ENCODE peak calls at places on chromosomes 4 and X, in four cellular contexts. L, B, T and C are unnamed samples.

GRCh38 chrX:57977992-57978391 is 67.7 kb upstream of the ZXDA start:
- DNase-seq in L (no peak), T (peak; percentile 39), B (peak; percentile 1), C (no peak)

GRCh38 chrX:11666180-11666579 is 460 bp upstream of the ARHGAP6 start:
- DNase-seq in L (peak; percentile 42), T (no peak), B (no peak), C (peak; percentile 19)

GRCh38 chr4:88159137-88159725 is 792 bp upstream of the ABCG2 start:
- DNase-seq in T (no peak), L (no peak), B (no peak), C (peak; percentile 45)

GRCh38 chrX:153411255-153411987 is at the start of gene ZFP92:
- DNase-seq in L (peak; percentile 88), B (no peak), T (no peak), C (peak; percentile 5)

GRCh38 chr4:41121906-41122305 is 92.4 kb downstream of the APBB2 start:
- DNase-seq in B (no peak), T (no peak), L (no peak), C (no peak)

GRCh38 chr4:158513246-158513645 is 8.4 kb upstream of the RXFP1 start:
- DNase-seq in T (no peak), B (no peak), L (no peak), C (no peak)

GRCh38 chr4:57442834-57443291 is 332.7 kb upstream of the IGFBP7 start:
- DNase-seq in L (peak; percentile 54), B (peak; percentile 30), T (peak; percentile 78), C (peak; percentile 52)

GRCh38 chr4:8706221-8707044 is 113.9 kb downstream of the CPZ start:
- DNase-seq in B (no peak), T (no peak), L (no peak), C (no peak)

GRCh38 chr4:188841523-188841922 is 702.3 kb downstream of the TRIML1 start:
- DNase-seq in T (peak; percentile 6), B (no peak), L (no peak), C (peak; percentile 1)

GRCh38 chr4:13988347-13989265 is 361.1 kb upstream of the BOD1L1 start:
- DNase-seq in T (peak; percentile 9), L (no peak), B (no peak), C (peak; percentile 97)

GRCh38 chr4:145012841-145013240 is 85.2 kb downstream of the ANAPC10 start:
- DNase-seq in B (no peak), L (no peak), T (peak; percentile 41), C (peak; percentile 55)

GRCh38 chr4:139177888-139178609 is 1.0 kb upstream of the ELF2 start:
- DNase-seq in T (peak; percentile 90), B (peak; percentile 95), L (peak; percentile 96), C (peak; percentile 98)

GRCh38 chr4:95522682-95523410 is 25.9 kb downstream of the UNC5C start:
- DNase-seq in T (no peak), L (no peak), B (no peak), C (no peak)

GRCh38 chr4:26281876-26282275 is 38.9 kb upstream of the RBPJ start:
- DNase-seq in T (peak; percentile 46), B (no peak), L (no peak), C (peak; percentile 5)

DNA sequence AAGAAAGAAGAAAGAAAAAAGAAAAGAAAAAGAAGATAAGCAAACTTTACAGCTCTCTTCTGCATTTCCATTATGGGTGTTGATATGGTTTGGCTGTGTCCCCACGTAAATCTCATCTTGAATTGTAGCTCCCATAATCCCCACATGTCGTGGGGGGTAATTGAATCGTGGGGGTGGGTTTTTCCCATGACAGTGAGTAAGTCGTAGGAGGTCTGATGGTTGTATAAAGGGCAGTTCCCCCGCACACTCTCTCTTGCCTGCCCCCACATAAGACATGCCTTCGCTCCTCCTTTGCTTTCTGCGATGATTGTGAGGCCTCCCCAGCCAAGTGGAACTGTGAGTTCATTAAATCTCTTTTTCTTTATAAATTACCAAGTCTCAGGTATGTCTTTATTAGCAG is 7.3 kb upstream of the RAB9A start:
- DNase-seq in T (no peak), L (no peak), B (no peak), C (no peak)
- TF ChIP-seq EZH2phosphoT487 in T (no peak), L (no peak), B (no peak), C (no peak)

GRCh38 chr4:94517492-94517891 is 65.8 kb downstream of the PDLIM5 start:
- DNase-seq in B (no peak), T (no peak), L (no peak), C (no peak)

GRCh38 chr4:94519019-94519418 is 67.3 kb downstream of the PDLIM5 start:
- DNase-seq in T (no peak), B (no peak), L (no peak), C (no peak)

GRCh38 chr4:94515365-94515764 is 63.6 kb downstream of the PDLIM5 start:
- DNase-seq in B (no peak), T (no peak), L (no peak), C (no peak)

GRCh38 chr4:94516067-94516466 is 64.3 kb downstream of the PDLIM5 start:
- DNase-seq in T (peak; percentile 79), B (no peak), L (no peak), C (peak; percentile 81)

DNA sequence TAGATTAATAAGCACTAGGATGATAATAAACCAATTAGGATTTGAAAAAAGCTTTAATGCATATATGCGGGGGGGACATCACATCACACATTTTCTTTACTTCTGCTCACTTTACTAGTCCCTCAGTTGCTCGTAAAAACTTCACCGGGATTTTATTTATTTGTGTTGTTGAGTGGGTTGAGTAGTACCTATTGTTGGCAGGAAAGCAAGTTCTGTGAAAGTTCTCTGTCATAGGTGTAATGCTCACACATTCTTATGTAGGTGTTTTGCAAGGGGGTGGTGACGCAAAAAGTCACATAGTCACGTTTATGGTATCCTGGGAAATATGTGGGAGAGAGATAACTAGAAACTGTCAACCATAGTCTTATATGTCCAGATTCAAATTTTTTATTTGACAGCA is 65.3 kb downstream of the PDLIM5 start:
- DNase-seq in T (peak; percentile 83), L (no peak), B (no peak), C (peak; percentile 48)
- H3K79me2 ChIP-seq in T (peaks cover 49% of the 10 kb centered on the region), L (peaks cover 100% of the 10 kb centered on the region), B (no peaks in the 10 kb centered on the region), C (peaks cover 100% of the 10 kb centered on the region)

GRCh38 chr4:16727218-16727617 is 171.2 kb downstream of the LDB2 start:
- DNase-seq in L (no peak), B (no peak), T (no peak), C (no peak)

GRCh38 chr4:16717266-16717970 is 181.0 kb downstream of the LDB2 start:
- DNase-seq in L (no peak), T (no peak), B (no peak), C (peak; percentile 64)

GRCh38 chr4:16721618-16722291 is 176.7 kb downstream of the LDB2 start:
- DNase-seq in B (no peak), L (no peak), T (peak; percentile 62), C (peak; percentile 73)

GRCh38 chr4:16725252-16725651 is 173.2 kb downstream of the LDB2 start:
- DNase-seq in T (no peak), L (no peak), B (no peak), C (no peak)

DNA sequence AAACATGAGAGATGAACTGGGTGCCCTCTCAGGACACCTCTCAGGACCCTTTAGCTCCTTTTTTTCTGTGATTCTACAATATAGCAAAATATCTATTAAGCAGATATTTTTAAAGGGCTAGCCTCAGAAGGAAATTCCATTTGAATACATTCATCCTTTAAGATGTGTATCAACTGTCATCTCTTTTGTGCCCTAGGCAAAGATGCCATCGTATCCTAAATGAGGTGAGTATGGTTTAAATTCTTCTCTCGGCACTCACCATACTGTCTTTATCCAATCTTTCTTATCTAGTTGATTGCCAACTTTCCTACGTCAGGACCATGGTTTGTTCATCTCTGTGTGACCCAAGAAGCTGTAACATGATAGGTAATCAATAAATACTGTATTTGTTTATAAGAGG is 176.1 kb downstream of the LDB2 start:
- DNase-seq in B (no peak), T (peak; percentile 48), L (no peak), C (peak; percentile 44)
- TF ChIP-seq EZH2phosphoT487 in B (no peak), T (no peak), L (no peak), C (no peak)

DNA sequence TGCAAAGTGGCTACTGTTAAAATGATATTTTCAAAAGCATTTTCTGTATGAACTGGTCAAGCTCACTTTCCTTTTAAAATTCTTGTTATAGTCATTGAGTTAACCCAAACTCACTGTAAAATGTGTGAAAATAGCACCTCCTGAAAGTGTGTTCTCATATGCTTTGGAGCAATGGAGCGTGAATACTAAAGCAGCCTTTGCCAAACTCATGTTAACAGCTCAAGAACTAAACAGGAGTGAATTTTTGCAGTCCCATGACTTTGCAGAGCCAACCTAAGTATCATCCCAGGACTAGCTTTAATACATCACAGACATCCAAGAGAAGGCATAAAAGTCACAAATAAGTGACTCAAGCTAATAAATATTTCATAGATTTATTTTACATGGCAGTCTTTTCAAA is 2.3 kb downstream of the AMMECR1 start:
- DNase-seq in B (no peak), L (no peak), T (no peak), C (peak; percentile 37)
- H3K79me2 ChIP-seq in B (peaks cover 63% of the 10 kb centered on the region), L (peaks cover 45% of the 10 kb centered on the region), T (peaks cover 73% of the 10 kb centered on the region), C (peaks cover 72% of the 10 kb centered on the region)

DNA sequence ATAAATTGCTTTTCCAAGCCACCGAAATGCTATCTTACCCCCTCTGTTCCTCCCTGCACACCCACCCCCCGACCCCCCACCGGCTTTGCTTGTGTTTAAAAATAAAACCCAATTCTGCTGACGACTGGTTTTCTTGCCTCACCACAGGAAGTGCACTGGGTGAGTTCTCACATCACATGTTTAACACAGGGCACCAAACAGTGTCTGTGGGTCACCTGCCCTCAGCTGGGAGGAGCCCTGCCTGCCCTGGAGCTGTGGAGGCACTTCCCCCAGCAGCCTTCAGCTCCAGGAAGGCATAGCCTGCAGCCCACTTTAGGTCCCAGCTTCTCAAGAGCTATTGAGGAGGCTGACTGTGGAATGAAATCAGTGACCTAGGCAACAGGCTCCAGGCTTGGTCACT is 8.8 kb downstream of the TMEM255A start:
- DNase-seq in L (no peak), B (peak; percentile 85), T (no peak), C (no peak)
- TF ChIP-seq EZH2phosphoT487 in L (no peak), B (no peak), T (no peak), C (no peak)

DNA sequence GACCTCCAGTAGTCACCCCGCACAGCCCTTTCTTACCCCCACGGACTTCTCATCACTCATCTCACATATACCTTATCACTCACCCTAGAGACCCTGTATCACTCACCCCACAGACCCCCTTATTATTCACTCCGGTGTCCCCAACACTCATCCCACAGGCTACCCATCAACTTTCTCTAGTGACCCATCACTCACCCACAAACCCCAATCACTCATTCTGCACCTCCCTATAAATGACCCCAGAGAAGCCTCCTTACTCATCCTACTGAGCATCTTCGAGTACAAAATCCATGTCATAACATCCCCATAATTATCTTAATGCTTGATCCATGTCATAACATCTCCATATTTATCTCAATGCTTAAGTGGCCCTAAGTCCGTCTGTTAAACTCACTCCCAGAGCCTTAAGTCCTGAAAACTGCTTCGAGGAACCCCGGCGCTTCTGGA is 934 bp downstream of the ZNF41 start:
- DNase-seq in L (peak; percentile 18), T (no peak), B (no peak), C (no peak)
- H3K79me2 ChIP-seq in L (peaks cover 55% of the 10 kb centered on the region), T (peaks cover 85% of the 10 kb centered on the region), B (peaks cover 62% of the 10 kb centered on the region), C (peaks cover 89% of the 10 kb centered on the region)